ENCODE peak calls at places on chromosome 5, in five cellular contexts. One of them, this sample, is unnamed. For H3K9me3, the result is how much of the 10 kb centered on the place peaks cover.

GRCh38 chr5:62093981-62094380 is 212.0 kb upstream of the KIF2A start:
- DNase-seq in OCI-LY7: no peak
- DNase-seq in H9: no peak
- DNase-seq in hepatocyte: peak
- DNase-seq in K562: no peak
- DNase-seq in this sample: no peak

GRCh38 chr5:148193202-148193601 is 9.6 kb upstream of the SPINK6 start:
- DNase-seq in H9: no peak
- DNase-seq in K562: no peak
- DNase-seq in hepatocyte: no peak
- DNase-seq in OCI-LY7: no peak
- DNase-seq in this sample: no peak

GRCh38 chr5:8491254-8491653 is 622.3 kb downstream of the MTRR start:
- DNase-seq in K562: no peak
- DNase-seq in OCI-LY7: no peak
- DNase-seq in H9: no peak
- DNase-seq in hepatocyte: no peak
- DNase-seq in this sample: no peak

GRCh38 chr5:91928751-91929521 is 545.8 kb upstream of the ARRDC3 start:
- DNase-seq in H9: no peak
- DNase-seq in OCI-LY7: peak
- DNase-seq in K562: no peak
- DNase-seq in hepatocyte: peak
- DNase-seq in this sample: peak

GRCh38 chr5:6652025-6652424 is 18.8 kb downstream of the SRD5A1 start:
- DNase-seq in K562: no peak
- DNase-seq in H9: no peak
- DNase-seq in OCI-LY7: peak
- DNase-seq in hepatocyte: no peak
- DNase-seq in this sample: no peak

GRCh38 chr5:10586008-10586407 is 22.1 kb downstream of the ANKRD33B start:
- DNase-seq in OCI-LY7: no peak
- DNase-seq in hepatocyte: no peak
- DNase-seq in H9: no peak
- DNase-seq in K562: no peak
- DNase-seq in this sample: no peak

GRCh38 chr5:139445325-139446170 is 6.2 kb upstream of the DNAJC18 start:
- DNase-seq in hepatocyte: peak
- DNase-seq in K562: no peak
- DNase-seq in H9: no peak
- DNase-seq in OCI-LY7: no peak
- DNase-seq in this sample: no peak

GRCh38 chr5:65475336-65475735 is 6.4 kb downstream of the ADAMTS6 start:
- DNase-seq in OCI-LY7: no peak
- DNase-seq in H9: no peak
- DNase-seq in K562: no peak
- DNase-seq in hepatocyte: no peak
- DNase-seq in this sample: no peak

GRCh38 chr5:980941-981340 is 27.7 kb upstream of the NKD2 start:
- DNase-seq in hepatocyte: peak
- DNase-seq in OCI-LY7: no peak
- DNase-seq in H9: no peak
- DNase-seq in K562: peak
- DNase-seq in this sample: no peak

GRCh38 chr5:59725393-59725768 is 168.1 kb downstream of the PDE4D start:
- DNase-seq in H9: no peak
- DNase-seq in hepatocyte: no peak
- DNase-seq in OCI-LY7: no peak
- DNase-seq in K562: no peak
- DNase-seq in this sample: no peak

GRCh38 chr5:109744261-109744660 is 54.5 kb downstream of the MAN2A1 start:
- DNase-seq in OCI-LY7: no peak
- DNase-seq in hepatocyte: no peak
- DNase-seq in H9: no peak
- DNase-seq in K562: no peak
- DNase-seq in this sample: no peak

GRCh38 chr5:134083517-134083916 is 31.0 kb upstream of the TCF7 start:
- DNase-seq in K562: no peak
- DNase-seq in H9: no peak
- DNase-seq in hepatocyte: no peak
- DNase-seq in OCI-LY7: no peak
- DNase-seq in this sample: no peak

GRCh38 chr5:37495210-37495609 is 116.1 kb downstream of the WDR70 start:
- DNase-seq in OCI-LY7: no peak
- DNase-seq in K562: no peak
- DNase-seq in H9: no peak
- DNase-seq in hepatocyte: no peak
- DNase-seq in this sample: no peak

GRCh38 chr5:21391506-21391905 is 1403.5 kb upstream of the CDH18 start:
- DNase-seq in H9: no peak
- DNase-seq in K562: no peak
- DNase-seq in OCI-LY7: no peak
- DNase-seq in hepatocyte: peak
- DNase-seq in this sample: no peak

GRCh38 chr5:8184455-8185063 is 315.6 kb downstream of the MTRR start:
- DNase-seq in K562: peak
- DNase-seq in OCI-LY7: peak
- DNase-seq in H9: peak
- DNase-seq in hepatocyte: peak
- DNase-seq in this sample: peak

GRCh38 chr5:91632871-91633270 is 249.8 kb upstream of the ARRDC3 start:
- DNase-seq in hepatocyte: no peak
- DNase-seq in K562: no peak
- DNase-seq in H9: no peak
- DNase-seq in OCI-LY7: no peak
- DNase-seq in this sample: no peak

GRCh38 chr5:138955013-138955660 is 80.0 kb upstream of the LRRTM2 start:
- DNase-seq in OCI-LY7: no peak
- DNase-seq in H9: no peak
- DNase-seq in K562: no peak
- DNase-seq in hepatocyte: no peak
- DNase-seq in this sample: no peak

GRCh38 chr5:130652178-130652577 is 512.9 kb downstream of the HINT1 start:
- DNase-seq in OCI-LY7: no peak
- DNase-seq in H9: no peak
- DNase-seq in K562: no peak
- DNase-seq in hepatocyte: peak
- DNase-seq in this sample: no peak

GRCh38 chr5:141623621-141624020 is 4.8 kb upstream of the DIAPH1 start:
- DNase-seq in OCI-LY7: no peak
- DNase-seq in H9: no peak
- DNase-seq in K562: no peak
- DNase-seq in hepatocyte: no peak
- DNase-seq in this sample: no peak

GRCh38 chr5:150343994-150344393 is 13.5 kb upstream of the TCOF1 start:
- DNase-seq in OCI-LY7: no peak
- DNase-seq in hepatocyte: no peak
- DNase-seq in H9: no peak
- DNase-seq in K562: no peak
- DNase-seq in this sample: no peak

GRCh38 chr5:10077721-10078551 is 171.8 kb downstream of the ATPSCKMT start:
- DNase-seq in OCI-LY7: no peak
- DNase-seq in H9: no peak
- DNase-seq in K562: no peak
- DNase-seq in hepatocyte: no peak
- DNase-seq in this sample: no peak

GRCh38 chr5:60333103-60333502 is 366.9 kb downstream of the DEPDC1B start:
- DNase-seq in hepatocyte: no peak
- DNase-seq in K562: no peak
- DNase-seq in OCI-LY7: no peak
- DNase-seq in H9: no peak
- DNase-seq in this sample: no peak

GRCh38 chr5:14179446-14179845 is 36.3 kb downstream of the TRIO start:
- DNase-seq in hepatocyte: no peak
- DNase-seq in K562: no peak
- DNase-seq in H9: no peak
- DNase-seq in OCI-LY7: no peak
- DNase-seq in this sample: no peak

GRCh38 chr5:131068893-131069643 is 96.0 kb downstream of the HINT1 start:
- DNase-seq in hepatocyte: no peak
- DNase-seq in H9: no peak
- DNase-seq in K562: no peak
- DNase-seq in OCI-LY7: peak
- DNase-seq in this sample: no peak

GRCh38 chr5:117681431-117681830 is 1106.8 kb upstream of the SEMA6A start:
- DNase-seq in OCI-LY7: no peak
- DNase-seq in hepatocyte: no peak
- DNase-seq in K562: no peak
- DNase-seq in H9: no peak
- DNase-seq in this sample: no peak
- H3K4me2 ChIP-seq in OCI-LY7: no peak
- H3K4me2 ChIP-seq in hepatocyte: no peak
- H3K4me2 ChIP-seq in K562: no peak
- H3K4me2 ChIP-seq in H9: no peak
- H3K4me2 ChIP-seq in this sample: no peak

GRCh38 chr5:159510282-159510681 is 180.0 kb upstream of the IL12B start:
- DNase-seq in K562: no peak
- DNase-seq in OCI-LY7: no peak
- DNase-seq in H9: peak
- DNase-seq in hepatocyte: peak
- DNase-seq in this sample: peak
- TF ChIP-seq CTCF in K562: no peak
- TF ChIP-seq CTCF in OCI-LY7: no peak
- TF ChIP-seq CTCF in H9: peak
- TF ChIP-seq CTCF in hepatocyte: peak
- TF ChIP-seq CTCF in this sample: no peak

DNA sequence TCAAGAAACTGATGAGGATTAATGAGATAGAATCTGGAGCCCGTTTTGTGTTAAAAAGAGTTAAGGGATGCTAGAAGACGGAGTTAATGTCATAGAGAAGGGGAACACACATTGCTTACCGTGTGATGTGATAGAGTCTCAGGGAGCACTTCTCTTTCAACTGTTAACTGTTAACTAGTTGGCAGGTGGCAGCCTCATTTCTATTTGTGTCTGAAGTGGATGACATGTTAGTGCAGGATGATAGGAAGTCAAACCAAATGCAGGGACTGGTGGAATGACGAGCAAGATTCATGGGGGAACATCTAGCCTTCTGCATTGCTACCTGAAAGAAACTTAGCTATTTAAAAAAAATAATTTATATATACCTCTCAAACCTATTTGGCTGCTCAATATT is 222.7 kb downstream of the MAST4 start:
- DNase-seq in H9: no peak
- DNase-seq in hepatocyte: no peak
- DNase-seq in K562: no peak
- DNase-seq in OCI-LY7: no peak
- DNase-seq in this sample: no peak
- H3K9me3 ChIP-seq in H9: under half
- H3K9me3 ChIP-seq in hepatocyte: under half
- H3K9me3 ChIP-seq in K562: under half
- H3K9me3 ChIP-seq in OCI-LY7: under half
- H3K9me3 ChIP-seq in this sample: under half

DNA sequence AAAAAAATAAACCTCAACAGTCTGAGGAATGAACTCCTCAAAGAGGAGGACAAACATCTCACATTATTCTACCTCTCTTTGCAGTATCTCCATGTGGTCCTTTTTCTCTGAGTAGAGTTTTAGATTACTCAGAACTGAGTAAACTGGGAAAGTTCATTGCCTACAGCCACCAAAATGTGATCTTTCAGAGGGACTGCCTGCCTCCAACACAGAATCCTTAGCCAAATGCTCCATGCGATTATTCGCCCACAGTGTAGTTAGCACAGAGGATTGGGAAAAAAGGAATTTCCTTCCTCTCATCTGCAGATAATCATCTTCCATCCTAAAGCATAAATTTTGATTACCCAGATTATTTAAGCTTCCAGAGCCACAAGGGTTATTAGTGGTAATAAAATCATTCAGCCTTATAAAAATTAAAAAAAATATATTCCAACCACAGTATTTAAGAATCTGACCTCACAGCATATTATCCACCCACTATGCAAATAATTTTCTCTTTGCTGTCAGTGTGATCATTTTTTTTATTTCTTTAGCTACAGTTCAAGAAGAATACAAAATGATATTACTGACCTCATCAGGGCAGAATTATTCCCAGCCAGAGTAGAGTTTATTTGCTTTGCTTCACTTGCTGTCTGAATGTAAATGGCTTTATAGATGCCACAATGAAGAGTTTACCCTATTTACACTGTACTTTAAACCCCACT is 285.3 kb upstream of the GRAMD2B start:
- DNase-seq in OCI-LY7: no peak
- DNase-seq in K562: no peak
- DNase-seq in hepatocyte: no peak
- DNase-seq in H9: no peak
- DNase-seq in this sample: no peak
- H3K4me2 ChIP-seq in OCI-LY7: no peak
- H3K4me2 ChIP-seq in K562: no peak
- H3K4me2 ChIP-seq in hepatocyte: no peak
- H3K4me2 ChIP-seq in H9: no peak
- H3K4me2 ChIP-seq in this sample: no peak

GRCh38 chr5:135319928-135320606 is 79.0 kb downstream of the MACROH2A1 start:
- DNase-seq in K562: no peak
- DNase-seq in H9: peak
- DNase-seq in hepatocyte: no peak
- DNase-seq in OCI-LY7: no peak
- DNase-seq in this sample: no peak
- TF ChIP-seq CTCF in K562: no peak
- TF ChIP-seq CTCF in H9: peak
- TF ChIP-seq CTCF in hepatocyte: no peak
- TF ChIP-seq CTCF in OCI-LY7: no peak
- TF ChIP-seq CTCF in this sample: peak

DNA sequence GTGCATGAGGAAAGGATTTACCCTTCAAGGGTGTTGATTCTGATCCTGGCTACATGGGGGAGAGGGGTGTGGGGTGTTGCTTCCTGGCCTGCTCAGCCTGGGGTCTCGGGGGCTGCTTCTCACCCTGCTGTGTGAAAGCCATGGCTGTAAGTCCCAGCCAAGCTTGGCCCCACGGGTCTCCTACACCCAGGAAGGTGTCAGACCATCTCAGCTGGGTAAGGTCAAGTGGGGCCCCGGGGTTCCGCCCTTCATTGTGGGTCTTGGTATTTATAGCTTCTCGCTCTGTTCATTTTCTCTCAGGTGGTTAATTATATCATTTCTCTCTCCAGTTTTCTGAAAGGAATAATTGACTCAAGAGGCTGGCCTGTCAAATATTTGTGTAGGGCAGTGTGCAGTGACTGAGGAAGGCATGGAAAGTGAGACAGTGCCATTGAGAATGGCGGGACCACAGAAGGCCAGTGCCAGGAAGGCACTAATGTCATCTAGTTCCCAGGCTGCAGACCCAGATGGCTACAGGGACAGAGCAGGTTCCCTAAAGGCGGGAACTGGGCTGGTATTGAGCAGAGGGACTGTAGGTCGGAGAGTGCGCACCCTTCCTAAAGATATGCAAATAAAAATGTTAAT is 126.0 kb downstream of the FOXD1 start:
- DNase-seq in H9: no peak
- DNase-seq in K562: no peak
- DNase-seq in OCI-LY7: no peak
- DNase-seq in hepatocyte: no peak
- DNase-seq in this sample: no peak
- H3K9me3 ChIP-seq in H9: under half
- H3K9me3 ChIP-seq in K562: under half
- H3K9me3 ChIP-seq in OCI-LY7: under half
- H3K9me3 ChIP-seq in hepatocyte: under half
- H3K9me3 ChIP-seq in this sample: under half